ENCODE peak calls at places on chromosomes 3 and 15, in four cellular contexts. K is nephron progenitor cell, R is A549, L is dorsolateral prefrontal cortex. G is an unnamed sample.

GRCh38 chr15:78083687-78084358 is 6.3 kb upstream of the TBC1D2B start:
- DNase-seq in K (no peak), R (no peak), L (peak), G (no peak)

GRCh38 chr15:22980189-22981136 is at the start of gene CYFIP1:
- DNase-seq in K (peak), R (peak), L (peak), G (peak)

GRCh38 chr3:105791134-105791533 is 77.7 kb downstream of the CBLB start:
- DNase-seq in K (no peak), R (no peak), L (no peak), G (no peak)

GRCh38 chr3:54193093-54193492 is 70.7 kb downstream of the CACNA2D3 start:
- DNase-seq in K (no peak), R (no peak), L (no peak), G (no peak)

GRCh38 chr3:51621091-51621892 is 49.8 kb upstream of the TEX264 start:
- DNase-seq in K (no peak), R (no peak), L (no peak), G (no peak)

GRCh38 chr3:48273594-48274211 is 32.8 kb downstream of the ZNF589 start:
- DNase-seq in K (peak), R (peak), L (peak), G (peak)

GRCh38 chr3:101827211-101828174 is 21.8 kb upstream of the NFKBIZ start:
- DNase-seq in K (peak), R (no peak), L (peak), G (peak)

GRCh38 chr3:69542265-69543079 is 156.6 kb upstream of the FRMD4B start:
- DNase-seq in K (peak), R (no peak), L (peak), G (peak)

GRCh38 chr3:160695906-160696305 is 18.9 kb downstream of the ARL14 start:
- DNase-seq in K (no peak), R (no peak), L (no peak), G (no peak)

GRCh38 chr3:125057186-125057850 is 1.5 kb upstream of the HEG1 start:
- DNase-seq in K (no peak), R (no peak), L (no peak), G (no peak)

GRCh38 chr15:69666441-69666882 is 213.8 kb downstream of the RPLP1 start:
- DNase-seq in K (no peak), R (no peak), L (no peak), G (no peak)

GRCh38 chr3:14353486-14353885 is 48.9 kb upstream of the SLC6A6 start:
- DNase-seq in K (no peak), R (no peak), L (no peak), G (no peak)

GRCh38 chr3:20401253-20401652 is 215.2 kb upstream of the SGO1 start:
- DNase-seq in K (no peak), R (no peak), L (no peak), G (no peak)

GRCh38 chr3:160598865-160599264 is 33.5 kb upstream of the KPNA4 start:
- DNase-seq in K (no peak), R (no peak), L (no peak), G (no peak)

GRCh38 chr3:146247906-146248305 is 3.0 kb downstream of the PLSCR4 start:
- DNase-seq in K (no peak), R (no peak), L (no peak), G (no peak)

GRCh38 chr3:191644291-191644690 is 183.3 kb downstream of the PYDC2 start:
- DNase-seq in K (no peak), R (no peak), L (no peak), G (no peak)

GRCh38 chr3:67706934-67707333 is 52.5 kb upstream of the SUCLG2 start:
- DNase-seq in K (no peak), R (no peak), L (no peak), G (no peak)

GRCh38 chr3:196969001-196969659 is 497 bp upstream of the PIGZ start:
- DNase-seq in K (peak), R (no peak), L (no peak), G (peak)

GRCh38 chr3:44476181-44476599 is 1.3 kb downstream of the ZNF445 start:
- DNase-seq in K (no peak), R (no peak), L (no peak), G (no peak)

GRCh38 chr15:70701891-70702568 is 61.3 kb downstream of the UACA start:
- DNase-seq in K (no peak), R (peak), L (no peak), G (no peak)

GRCh38 chr3:31240894-31241293 is 291.8 kb upstream of the STT3B start:
- DNase-seq in K (no peak), R (no peak), L (no peak), G (no peak)

GRCh38 chr15:75597667-75598341 is 18.7 kb upstream of the PTPN9 start:
- DNase-seq in K (no peak), R (peak), L (no peak), G (peak)

GRCh38 chr3:36991923-36992805 is 767 bp downstream of the EPM2AIP1 start:
- DNase-seq in K (no peak), R (peak), L (no peak), G (peak)

GRCh38 chr15:101844916-101845315 is 32.9 kb downstream of the OR4F15 start:
- DNase-seq in K (no peak), R (no peak), L (no peak), G (no peak)

GRCh38 chr3:46858456-46858855 is 4.8 kb downstream of the MYL3 start:
- DNase-seq in K (no peak), R (no peak), L (peak), G (no peak)

GRCh38 chr15:45268135-45268534 is 16.1 kb downstream of the SLC28A2 start:
- DNase-seq in K (no peak), R (no peak), L (no peak), G (no peak)

GRCh38 chr15:68347392-68347791 is 69.8 kb downstream of the FEM1B start:
- DNase-seq in K (no peak), R (no peak), L (no peak), G (no peak)

GRCh38 chr15:80052597-80053304 is 6.7 kb upstream of the ZFAND6 start:
- DNase-seq in K (no peak), R (no peak), L (no peak), G (no peak)

GRCh38 chr3:64342940-64343691 is 117.8 kb upstream of the PRICKLE2 start:
- DNase-seq in K (no peak), R (peak), L (no peak), G (no peak)

GRCh38 chr15:66623801-66624453 is 58.1 kb upstream of the LCTL start:
- DNase-seq in K (no peak), R (no peak), L (no peak), G (no peak)

G was measured in endothelial cell.